ENCODE peak calls at places on chromosome 4, in seven cellular contexts. F is amniotic stem cell, I is HS-5, A is NCI-H1694, R is heart left ventricle, T is NCI-H1436, S is NCI-H510A treated with DMSO at 0.1 percent for 48 hours. E is an unnamed sample.

GRCh38 chr4:168076989-168077725 is 15.2 kb upstream of the ANXA10 start:
- DNase-seq in S (peak), F (peak), I (peak), T (peak), A (peak), R (peak), E (no peak)

GRCh38 chr4:8171941-8172924 is 13.6 kb upstream of the ABLIM2 start:
- DNase-seq in I (no peak), F (no peak), R (no peak), T (no peak), S (no peak), A (no peak), E (no peak)

GRCh38 chr4:147801820-147802219 is 69.9 kb downstream of the ARHGAP10 start:
- DNase-seq in T (no peak), F (no peak), S (no peak), R (no peak), A (no peak), I (no peak), E (no peak)

GRCh38 chr4:153904011-153904410 is 115.1 kb upstream of the SFRP2 start:
- DNase-seq in I (no peak), A (no peak), F (no peak), S (no peak), R (no peak), T (no peak), E (no peak)

GRCh38 chr4:32145987-32146386 is 1425.8 kb downstream of the PCDH7 start:
- DNase-seq in S (no peak), F (no peak), T (no peak), A (no peak), I (no peak), R (no peak), E (no peak)

GRCh38 chr4:32462944-32463343 is 1742.8 kb downstream of the PCDH7 start:
- DNase-seq in T (no peak), R (no peak), A (no peak), F (no peak), I (peak), S (no peak), E (no peak)

GRCh38 chr4:15004701-15005301 is 2.5 kb downstream of the CPEB2 start:
- DNase-seq in R (peak), F (no peak), A (no peak), T (no peak), S (peak), I (no peak), E (peak)

GRCh38 chr4:57501715-57502114 is 391.5 kb upstream of the IGFBP7 start:
- DNase-seq in R (peak), T (no peak), S (no peak), A (no peak), I (peak), F (peak), E (no peak)

GRCh38 chr4:38366997-38367396 is 297.0 kb upstream of the KLF3 start:
- DNase-seq in T (no peak), R (no peak), S (no peak), A (no peak), I (no peak), F (no peak), E (no peak)

GRCh38 chr4:32025840-32026459 is 1305.8 kb downstream of the PCDH7 start:
- DNase-seq in S (no peak), A (no peak), R (no peak), I (peak), F (no peak), T (no peak), E (no peak)

GRCh38 chr4:10006236-10006603 is 15.1 kb downstream of the SLC2A9 start:
- DNase-seq in R (no peak), T (peak), S (no peak), A (no peak), F (no peak), I (no peak), E (no peak)

GRCh38 chr4:44629280-44629866 is 22.1 kb downstream of the YIPF7 start:
- DNase-seq in S (peak), R (no peak), T (peak), I (peak), A (peak), F (no peak), E (no peak)

GRCh38 chr4:139873111-139873866 is 207.7 kb downstream of the MGST2 start:
- DNase-seq in R (no peak), T (no peak), S (no peak), A (no peak), I (no peak), F (no peak), E (no peak)

GRCh38 chr4:142983111-142983510 is 137.0 kb upstream of the INPP4B start:
- DNase-seq in I (no peak), A (no peak), T (no peak), S (no peak), F (no peak), R (no peak), E (no peak)

E was measured in nucleus accumbens.